ENCODE peak calls at places on chromosomes 1 and 21, in nine cellular contexts. W is epithelial cell of esophagus, U is heart left ventricle, N is HFF-Myc, C is uterus, T is AG09309, S is left ventricle myocardium inferior, F is ascending aorta, D is kidney epithelial cell. K is an unnamed sample.

GRCh38 chr21:31425158-31425557 is 81.1 kb upstream of the TIAM1 start:
- DNase-seq in W (no peak), U (no peak), N (no peak), C (no peak), T (no peak), S (no peak), F (no peak), D (no peak), K (no peak)

GRCh38 chr21:39799178-39799577 is 54.2 kb downstream of the IGSF5 start:
- DNase-seq in W (no peak), U (no peak), N (no peak), C (no peak), T (no peak), S (peak; percentile 52), F (no peak), D (no peak), K (no peak)

GRCh38 chr1:25631750-25632495 is 15.3 kb downstream of the MAN1C1 start:
- DNase-seq in W (no peak), U (no peak), N (no peak), C (peak; percentile 45), T (no peak), S (no peak), F (peak; percentile 57), D (no peak), K (no peak)

GRCh38 chr1:119959268-119959667 is 63.0 kb upstream of the ADAM30 start:
- DNase-seq in W (no peak), U (no peak), N (no peak), C (no peak), T (no peak), S (no peak), F (no peak), D (no peak), K (no peak)

GRCh38 chr1:40132383-40133121 is 28.6 kb upstream of the RLF start:
- DNase-seq in W (peak; percentile 10), U (no peak), N (no peak), C (no peak), T (no peak), S (no peak), F (no peak), D (no peak), K (no peak)

GRCh38 chr1:84724128-84724860 is 34.0 kb upstream of the SSX2IP start:
- DNase-seq in W (no peak), U (no peak), N (no peak), C (no peak), T (no peak), S (no peak), F (no peak), D (no peak), K (no peak)

GRCh38 chr1:2237773-2238172 is 9.7 kb downstream of the SKI start:
- DNase-seq in W (no peak), U (no peak), N (no peak), C (no peak), T (no peak), S (no peak), F (no peak), D (no peak), K (no peak)

GRCh38 chr1:205589618-205590456 is 42.0 kb downstream of the ELK4 start:
- DNase-seq in W (no peak), U (no peak), N (no peak), C (no peak), T (no peak), S (no peak), F (peak; percentile 24), D (no peak), K (no peak)

DNA sequence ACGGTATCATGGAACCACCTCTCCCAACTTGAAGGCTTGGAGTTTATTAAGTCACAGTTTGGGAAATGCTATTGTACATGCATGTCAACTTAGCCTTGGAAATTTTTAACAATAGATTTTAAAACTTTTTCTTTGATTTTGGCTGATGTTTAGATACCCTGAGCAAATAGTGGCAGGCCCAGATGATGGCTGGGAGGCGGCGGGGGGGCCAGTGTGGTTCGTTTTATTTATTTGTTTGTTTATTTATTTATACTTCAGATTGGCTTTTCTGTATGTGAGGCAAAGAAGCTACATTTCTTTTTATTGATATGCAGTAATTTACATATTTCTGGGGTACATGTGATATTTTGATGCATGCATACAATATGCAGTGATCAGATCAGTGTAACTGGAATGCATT is 82.0 kb downstream of the VWA5B1 start:
- DNase-seq in W (no peak), U (no peak), N (no peak), C (no peak), T (no peak), S (no peak), F (no peak), D (no peak), K (no peak)
- H3K4me3 ChIP-seq in W (no peak overlapping the region), U (no peak overlapping the region), N (no peak overlapping the region), C (no peak overlapping the region), T (no peak overlapping the region), S (no peak overlapping the region), F (no peak overlapping the region), D (no peak overlapping the region), K (no peak overlapping the region)

GRCh38 chr1:154974086-154974807 is at the start of gene CKS1B:
- DNase-seq in W (peak; percentile 100), U (peak; percentile 97), N (peak; percentile 100), C (peak; percentile 98), T (peak; percentile 100), S (peak; percentile 94), F (peak; percentile 99), D (peak; percentile 100), K (peak; percentile 100)

GRCh38 chr1:154972517-154973343 is 1.8 kb upstream of the CKS1B start:
- DNase-seq in W (peak; percentile 98), U (no peak), N (peak; percentile 87), C (peak; percentile 71), T (peak; percentile 87), S (peak; percentile 52), F (peak; percentile 95), D (peak; percentile 89), K (peak; percentile 85)

GRCh38 chr1:154974808-154975408 is 427 bp downstream of the CKS1B start:
- DNase-seq in W (peak; percentile 94), U (peak; percentile 96), N (peak; percentile 91), C (peak; percentile 96), T (no peak), S (peak; percentile 94), F (peak; percentile 97), D (no peak), K (peak; percentile 90)

GRCh38 chr1:154972213-154972516 is 1.6 kb upstream of the SHC1 start:
- DNase-seq in W (no peak), U (no peak), N (no peak), C (no peak), T (no peak), S (no peak), F (no peak), D (no peak), K (no peak)

DNA sequence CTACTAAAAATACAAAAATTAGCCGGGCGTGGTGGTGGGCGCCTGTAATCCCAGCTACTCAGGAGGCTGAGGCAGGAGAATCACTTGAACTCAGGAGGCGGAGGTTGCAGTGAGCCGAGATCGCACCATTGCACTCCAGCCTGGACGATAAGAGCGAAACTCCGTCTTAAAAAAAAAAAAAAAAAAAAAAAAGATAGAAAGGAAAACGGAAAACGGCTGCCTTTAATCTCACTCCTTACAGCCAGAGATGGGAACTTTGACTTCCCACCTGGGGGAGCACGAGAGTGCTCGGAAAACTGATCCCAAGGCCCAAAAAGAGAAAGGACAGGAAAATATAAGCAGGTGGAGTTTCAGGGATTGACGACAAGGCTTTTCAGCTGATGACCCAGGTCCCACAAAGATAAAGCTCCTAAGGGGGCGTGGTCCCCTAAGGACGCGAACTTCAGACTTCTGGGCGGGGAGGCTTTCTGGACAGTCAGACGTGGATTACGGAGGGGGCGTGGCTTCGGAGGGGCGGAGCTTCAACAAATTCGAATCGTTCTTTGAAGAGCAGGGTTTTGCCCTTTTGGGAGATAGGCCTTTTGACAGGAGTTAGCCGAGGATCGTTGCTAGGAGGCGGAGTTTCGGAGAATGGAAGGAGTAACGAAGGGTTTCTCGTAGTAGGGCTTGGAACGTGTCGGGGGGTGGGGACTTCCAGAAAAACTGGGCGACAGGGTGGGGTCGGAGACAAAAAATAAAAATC is 966 bp upstream of the CKS1B start:
- DNase-seq in W (peak; percentile 98), U (peak; percentile 96), N (peak; percentile 96), C (peak; percentile 99), T (peak; percentile 90), S (peak; percentile 96), F (peak; percentile 99), D (peak; percentile 92), K (peak; percentile 92)
- TF ChIP-seq CTCF in W (peak; percentile 43), U (no peak), N (no peak), C (no peak), T (peak; percentile 28), S (no peak), F (no peak), D (peak; percentile 14), K (peak; percentile 19)

DNA sequence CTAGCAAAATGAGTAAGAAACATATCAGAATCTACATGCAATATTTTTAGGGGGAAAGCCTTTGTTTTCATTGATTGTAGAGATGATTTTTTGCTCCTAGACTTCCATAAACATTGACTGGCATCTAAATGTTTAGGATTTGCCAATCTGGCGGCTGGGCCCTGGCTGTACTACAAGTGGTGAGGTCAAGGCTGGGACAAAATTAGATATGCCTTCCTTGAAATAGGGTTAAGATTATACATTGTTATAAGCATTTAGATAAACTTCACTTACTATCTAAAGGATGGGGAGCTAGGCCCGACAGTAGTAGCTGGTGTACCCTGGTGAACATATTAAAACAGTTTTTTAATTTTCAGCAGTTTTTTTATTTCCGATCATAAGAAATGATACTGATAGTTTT is 5.2 kb downstream of the NFIA start:
- DNase-seq in W (no peak), U (no peak), N (no peak), C (no peak), T (no peak), S (no peak), F (no peak), D (no peak), K (no peak)
- H3K4me3 ChIP-seq in W (no peak overlapping the region), U (peak overlapping the region; percentile 85), N (no peak overlapping the region), C (no peak overlapping the region), T (no peak overlapping the region), S (peak overlapping the region; percentile 88), F (peak overlapping the region; percentile 1), D (no peak overlapping the region), K (no peak overlapping the region)

GRCh38 chr21:41597227-41597626 is 89.3 kb upstream of the TMPRSS2 start:
- DNase-seq in W (no peak), U (no peak), N (no peak), C (no peak), T (no peak), S (no peak), F (peak; percentile 18), D (no peak), K (no peak)

GRCh38 chr21:41596241-41596925 is 88.4 kb upstream of the TMPRSS2 start:
- DNase-seq in W (no peak), U (no peak), N (no peak), C (no peak), T (no peak), S (no peak), F (peak; percentile 37), D (no peak), K (no peak)

GRCh38 chr21:41598561-41599511 is 90.9 kb upstream of the TMPRSS2 start:
- DNase-seq in W (no peak), U (no peak), N (no peak), C (no peak), T (no peak), S (no peak), F (peak; percentile 49), D (no peak), K (no peak)

GRCh38 chr21:41600116-41600515 is 92.2 kb upstream of the TMPRSS2 start:
- DNase-seq in W (no peak), U (no peak), N (no peak), C (no peak), T (no peak), S (no peak), F (peak; percentile 30), D (no peak), K (no peak)

DNA sequence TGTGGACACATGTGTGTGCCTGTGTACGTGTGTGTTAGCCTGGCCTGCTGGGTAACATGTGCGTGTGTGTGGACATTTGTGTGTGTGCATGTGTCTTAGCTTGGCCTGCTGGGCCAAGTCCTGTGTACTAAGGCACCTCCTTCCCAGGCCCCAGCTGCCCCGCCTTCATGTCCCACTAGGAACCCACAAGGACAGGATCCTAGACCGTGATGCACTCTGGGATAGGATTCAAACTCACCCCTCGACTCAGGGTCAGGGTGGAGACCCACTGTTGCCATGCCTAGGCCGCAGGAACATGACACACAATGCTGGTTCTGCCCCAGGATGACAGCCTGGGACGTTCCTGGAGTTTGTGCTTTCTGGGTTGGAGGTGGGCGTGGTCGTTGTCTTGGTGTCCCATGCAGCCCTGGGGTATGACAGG is 89.9 kb upstream of the TMPRSS2 start:
- DNase-seq in W (no peak), U (no peak), N (no peak), C (no peak), T (no peak), S (no peak), F (no peak), D (no peak), K (no peak)
- TF ChIP-seq CTCF in W (no peak), U (no peak), N (no peak), C (no peak), T (no peak), S (no peak), F (no peak), D (no peak), K (no peak)